ENCODE peak calls at places on chromosomes 5 and 9, in nine cellular contexts. O is breast epithelium, Q is stomach, M is endothelial cell of umbilical vein, G is suprapubic skin, I is upper lobe of left lung, E is HCT116, P is prostate gland, R is K562. Y is an unnamed sample.

GRCh38 chr9:12680341-12680740 is 12.8 kb upstream of the TYRP1 start:
- DNase-seq in O (no peak), Q (no peak), M (peak; percentile 45), G (no peak), I (no peak), E (no peak), P (no peak), R (no peak), Y (no peak)

GRCh38 chr5:757346-757930 is 27.1 kb downstream of the ZDHHC11B start:
- DNase-seq in O (peak; percentile 53), Q (peak; percentile 23), M (no peak), G (peak; percentile 78), I (peak; percentile 26), E (no peak), P (no peak), R (peak; percentile 11), Y (peak; percentile 10)

GRCh38 chr5:175867587-175868347 is 3.6 kb upstream of the CPLX2 start:
- DNase-seq in O (no peak), Q (no peak), M (no peak), G (no peak), I (no peak), E (peak; percentile 48), P (no peak), R (peak; percentile 41), Y (peak; percentile 58)

GRCh38 chr9:114288233-114289051 is 34.5 kb upstream of the ORM1 start:
- DNase-seq in O (peak; percentile 52), Q (peak; percentile 22), M (no peak), G (peak; percentile 61), I (peak; percentile 19), E (no peak), P (no peak), R (no peak), Y (peak; percentile 7)

GRCh38 chr9:27787941-27788340 is 214.7 kb upstream of the C9orf72 start:
- DNase-seq in O (no peak), Q (no peak), M (no peak), G (no peak), I (no peak), E (no peak), P (no peak), R (no peak), Y (no peak)

GRCh38 chr9:120909904-120910303 is 16.7 kb downstream of the TRAF1 start:
- DNase-seq in O (no peak), Q (no peak), M (peak; percentile 18), G (no peak), I (no peak), E (no peak), P (no peak), R (no peak), Y (no peak)

GRCh38 chr5:75862872-75863271 is 145.6 kb upstream of the POC5 start:
- DNase-seq in O (no peak), Q (no peak), M (no peak), G (no peak), I (no peak), E (no peak), P (no peak), R (no peak), Y (no peak)

GRCh38 chr9:97632992-97633858 is at the start of the genes NCBP1 and TSTD2:
- DNase-seq in O (peak; percentile 95), Q (peak; percentile 98), M (peak; percentile 99), G (peak; percentile 98), I (peak; percentile 97), E (peak; percentile 96), P (peak; percentile 96), R (peak; percentile 94), Y (peak; percentile 97)

GRCh38 chr9:126842220-126842842 is 18.1 kb upstream of the ZBTB34 start:
- DNase-seq in O (no peak), Q (no peak), M (no peak), G (no peak), I (no peak), E (no peak), P (no peak), R (peak; percentile 50), Y (no peak)

GRCh38 chr5:173333900-173334685 is 5.9 kb upstream of the STC2 start:
- DNase-seq in O (no peak), Q (no peak), M (peak; percentile 80), G (no peak), I (no peak), E (no peak), P (no peak), R (no peak), Y (no peak)

GRCh38 chr9:124858330-124859046 is 3.3 kb downstream of the RPL35 start:
- DNase-seq in O (no peak), Q (no peak), M (no peak), G (no peak), I (no peak), E (no peak), P (no peak), R (no peak), Y (no peak)
- TF ChIP-seq POLR2AphosphoS5 in O (no peak), Q (no peak), M (no peak), G (no peak), I (no peak), E (peak; percentile 21), P (no peak), R (no peak), Y (no peak)

GRCh38 chr9:87813119-87813463 is 69.6 kb upstream of the SPATA31E1 start:
- DNase-seq in O (no peak), Q (no peak), M (no peak), G (no peak), I (no peak), E (no peak), P (no peak), R (no peak), Y (no peak)

GRCh38 chr9:87810008-87810407 is 72.7 kb upstream of the SPATA31E1 start:
- DNase-seq in O (no peak), Q (no peak), M (no peak), G (no peak), I (no peak), E (no peak), P (no peak), R (no peak), Y (no peak)

GRCh38 chr9:87812375-87813118 is 70.1 kb upstream of the SPATA31E1 start:
- DNase-seq in O (no peak), Q (no peak), M (peak; percentile 49), G (no peak), I (no peak), E (no peak), P (peak; percentile 21), R (peak; percentile 47), Y (no peak)

GRCh38 chr9:87816041-87816440 is 66.6 kb upstream of the SPATA31E1 start:
- DNase-seq in O (no peak), Q (no peak), M (peak; percentile 22), G (no peak), I (no peak), E (no peak), P (peak; percentile 17), R (no peak), Y (no peak)

DNA sequence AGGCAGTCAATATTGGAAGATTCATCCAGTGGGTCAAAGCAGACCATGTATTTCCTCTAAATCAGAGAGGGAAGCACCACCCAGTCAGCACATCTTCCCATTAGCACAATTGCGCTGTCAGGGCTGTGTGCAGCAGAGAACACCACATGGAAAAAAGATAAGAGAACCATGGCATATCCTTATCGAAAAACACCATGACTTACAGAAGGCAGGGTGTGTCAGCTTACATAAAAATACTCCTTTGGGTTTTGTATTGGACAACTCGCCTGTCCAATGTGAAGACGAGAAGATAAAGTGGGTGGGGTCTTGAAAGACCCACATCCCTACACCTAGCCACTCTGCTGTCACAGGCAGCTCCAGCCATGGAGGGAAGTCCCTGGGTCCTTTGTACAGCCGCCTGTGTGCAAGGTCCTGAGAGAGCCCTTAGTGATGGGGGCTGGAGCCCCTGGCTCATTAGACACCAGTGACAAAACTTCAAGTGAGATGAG is 71.9 kb upstream of the SPATA31E1 start:
- DNase-seq in O (no peak), Q (no peak), M (no peak), G (no peak), I (no peak), E (no peak), P (no peak), R (peak; percentile 91), Y (no peak)
- TF ChIP-seq CTCF in O (no peak), Q (no peak), M (no peak), G (no peak), I (no peak), E (no peak), P (no peak), R (no peak), Y (no peak)

GRCh38 chr5:82197550-82197949 is 80.6 kb downstream of the RPS23 start:
- DNase-seq in O (no peak), Q (no peak), M (no peak), G (no peak), I (no peak), E (no peak), P (no peak), R (no peak), Y (no peak)
- TF ChIP-seq POLR2A in O (no peak), Q (no peak), M (no peak), G (no peak), I (no peak), E (no peak), P (no peak), R (no peak), Y (no peak)

GRCh38 chr9:136044971-136045594 is 50.0 kb downstream of the NACC2 start:
- DNase-seq in O (peak; percentile 43), Q (peak; percentile 20), M (no peak), G (no peak), I (no peak), E (no peak), P (no peak), R (no peak), Y (no peak)

GRCh38 chr9:136047076-136047774 is 47.9 kb downstream of the NACC2 start:
- DNase-seq in O (no peak), Q (peak; percentile 17), M (no peak), G (no peak), I (no peak), E (no peak), P (no peak), R (no peak), Y (no peak)

GRCh38 chr9:136046555-136046921 is 48.6 kb downstream of the NACC2 start:
- DNase-seq in O (no peak), Q (no peak), M (no peak), G (no peak), I (no peak), E (no peak), P (no peak), R (no peak), Y (no peak)

GRCh38 chr9:136044207-136044970 is 50.7 kb downstream of the NACC2 start:
- DNase-seq in O (no peak), Q (peak; percentile 14), M (no peak), G (peak; percentile 76), I (no peak), E (no peak), P (no peak), R (no peak), Y (no peak)

GRCh38 chr9:136045595-136046554 is 49.2 kb downstream of the NACC2 start:
- DNase-seq in O (peak; percentile 49), Q (peak; percentile 20), M (no peak), G (no peak), I (peak; percentile 70), E (no peak), P (no peak), R (no peak), Y (no peak)
- TF ChIP-seq POLR2AphosphoS5 in O (no peak), Q (no peak), M (no peak), G (no peak), I (no peak), E (no peak), P (no peak), R (no peak), Y (no peak)

GRCh38 chr9:133499130-133499891 is 20.4 kb upstream of the SLC2A6 start:
- DNase-seq in O (no peak), Q (no peak), M (no peak), G (no peak), I (peak; percentile 38), E (no peak), P (no peak), R (no peak), Y (no peak)
- TF ChIP-seq CTCF in O (no peak), Q (no peak), M (no peak), G (no peak), I (no peak), E (no peak), P (no peak), R (no peak), Y (no peak)

Y was measured in transverse colon.